ENCODE peak calls at places on chromosomes 16 and 17, in ten cellular contexts. K is iPS DF 6.9, W is lower lobe of right lung, J is heart right ventricle, D is endodermal cell, S is WERI-Rb-1, R is left ventricle myocardium inferior, H is breast epithelium, P is kidney epithelial cell, O is heart left ventricle. T is an unnamed sample.

GRCh38 chr16:74724820-74725549 is 24.3 kb upstream of the MLKL start:
- DNase-seq in O (no peak), D (no peak), J (no peak), H (no peak), K (no peak), S (no peak), P (peak; percentile 70), R (no peak), W (no peak), T (no peak)

GRCh38 chr16:87815567-87815966 is 49.8 kb upstream of the KLHDC4 start:
- DNase-seq in S (peak; percentile 72), K (no peak), O (no peak), P (no peak), D (no peak), R (no peak), J (no peak), W (no peak), H (no peak), T (no peak)

GRCh38 chr17:39591958-39592954 is 15.5 kb downstream of the NEUROD2 start:
- DNase-seq in W (no peak), R (no peak), H (no peak), P (no peak), D (peak; percentile 96), S (no peak), J (no peak), K (no peak), O (peak; percentile 38), T (no peak)

GRCh38 chr17:69269174-69269998 is 40.8 kb upstream of the ABCA10 start:
- DNase-seq in K (no peak), O (no peak), P (no peak), J (no peak), S (no peak), W (no peak), H (no peak), D (no peak), R (no peak), T (no peak)

GRCh38 chr16:85746431-85747227 is 4.3 kb downstream of the C16orf74 start:
- DNase-seq in O (no peak), J (no peak), H (no peak), W (no peak), K (no peak), D (peak; percentile 87), P (peak; percentile 28), R (no peak), S (no peak), T (no peak)

GRCh38 chr16:87060026-87060986 is 256.9 kb downstream of the C16orf95 start:
- DNase-seq in K (no peak), W (no peak), D (peak; percentile 67), P (no peak), O (no peak), H (no peak), J (no peak), S (no peak), R (no peak), T (no peak)

GRCh38 chr17:11238710-11239109 is 2.3 kb upstream of the SHISA6 start:
- DNase-seq in D (peak; percentile 63), S (no peak), K (no peak), J (no peak), P (no peak), W (no peak), O (no peak), H (no peak), R (no peak), T (no peak)

GRCh38 chr17:73211745-73212144 is 18.9 kb downstream of the COG1 start:
- DNase-seq in D (no peak), R (no peak), O (no peak), W (no peak), H (no peak), J (no peak), K (no peak), S (no peak), P (no peak), T (no peak)

GRCh38 chr17:19671433-19671832 is 22.9 kb downstream of the ALDH3A2 start:
- DNase-seq in K (no peak), J (no peak), S (no peak), D (no peak), H (no peak), P (no peak), W (no peak), R (no peak), O (no peak), T (no peak)

GRCh38 chr16:22977294-22977697 is 163.3 kb downstream of the HS3ST2 start:
- DNase-seq in S (peak; percentile 10), D (no peak), P (no peak), K (no peak), H (no peak), O (no peak), R (no peak), J (no peak), W (no peak), T (no peak)

GRCh38 chr17:1776857-1777256 is 15.0 kb downstream of the SERPINF1 start:
- DNase-seq in P (no peak), W (no peak), H (no peak), R (no peak), K (no peak), J (no peak), D (no peak), S (no peak), O (no peak), T (no peak)
- H3K36me3 ChIP-seq in P (no peaks in the 10 kb centered on the region), W (peaks cover 53% of the 10 kb centered on the region), H (no peaks in the 10 kb centered on the region), R (peaks cover 40% of the 10 kb centered on the region), K (peaks cover 10% of the 10 kb centered on the region), J (peaks cover 22% of the 10 kb centered on the region), D (peaks cover 53% of the 10 kb centered on the region), S (peaks cover 99% of the 10 kb centered on the region), O (peaks cover 61% of the 10 kb centered on the region), T (peaks cover 35% of the 10 kb centered on the region)

DNA sequence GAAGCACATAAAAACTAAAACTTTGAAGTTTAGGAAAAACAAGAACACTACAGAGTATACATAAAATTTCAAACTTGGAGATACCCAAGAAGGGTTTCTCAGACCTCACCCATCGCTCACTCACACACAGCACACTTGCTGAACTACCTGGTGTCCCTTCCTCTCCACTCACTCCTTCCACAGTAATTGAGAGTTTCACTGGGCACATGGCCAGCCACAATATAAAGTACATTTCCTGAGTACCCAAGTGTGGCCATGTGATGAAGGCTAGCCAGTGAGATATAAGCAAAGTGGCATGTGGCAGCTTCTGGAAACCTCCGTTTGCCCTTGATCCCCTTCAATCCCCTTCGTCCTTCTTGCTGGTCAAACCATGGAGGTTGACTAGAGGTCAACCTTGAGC is 11.9 kb downstream of the TOX3 start:
- DNase-seq in D (no peak), W (no peak), O (no peak), R (no peak), J (no peak), H (no peak), P (no peak), K (no peak), S (no peak), T (no peak)
- H3K4me3 ChIP-seq in D (no peak overlapping the region), W (no peak overlapping the region), O (no peak overlapping the region), R (no peak overlapping the region), J (no peak overlapping the region), H (no peak overlapping the region), P (no peak overlapping the region), K (no peak overlapping the region), S (no peak overlapping the region), T (no peak overlapping the region)

DNA sequence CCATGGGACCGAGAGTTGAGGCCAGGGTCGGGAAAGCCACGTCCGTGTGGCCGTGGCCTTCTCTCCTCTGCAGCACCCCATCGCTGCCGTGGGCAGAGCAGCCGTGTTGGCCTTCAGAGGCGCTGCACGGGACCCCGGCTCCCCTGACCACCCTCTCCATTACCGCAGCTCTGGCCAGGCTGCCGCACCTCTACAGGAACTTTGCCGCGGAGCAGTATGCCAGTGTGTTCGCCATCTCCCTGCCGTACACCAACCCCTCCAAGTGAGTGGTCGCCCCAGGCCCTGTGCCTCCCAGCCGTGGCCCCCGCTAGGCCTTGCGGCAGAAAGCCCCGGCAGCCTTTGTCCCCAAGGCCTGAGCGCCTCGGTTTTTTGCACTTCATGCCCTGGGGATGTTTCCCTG is 27.8 kb downstream of the TSC2 start:
- DNase-seq in R (no peak), O (no peak), H (no peak), S (no peak), K (no peak), J (no peak), W (no peak), D (no peak), P (no peak), T (no peak)
- H3K36me3 ChIP-seq in R (peaks cover 91% of the 10 kb centered on the region), O (peaks cover 93% of the 10 kb centered on the region), H (no peaks in the 10 kb centered on the region), S (peaks cover 64% of the 10 kb centered on the region), K (peaks cover 21% of the 10 kb centered on the region), J (peaks cover 53% of the 10 kb centered on the region), W (peaks cover 96% of the 10 kb centered on the region), D (peaks cover 4% of the 10 kb centered on the region), P (peaks cover 4% of the 10 kb centered on the region), T (peaks cover 100% of the 10 kb centered on the region)

GRCh38 chr16:79271583-79271982 is 329.0 kb downstream of the MAF start:
- DNase-seq in D (no peak), P (no peak), R (no peak), K (no peak), H (no peak), J (no peak), W (no peak), S (no peak), O (no peak), T (no peak)

GRCh38 chr16:79267781-79268180 is 332.8 kb downstream of the MAF start:
- DNase-seq in O (no peak), D (peak; percentile 29), R (no peak), S (no peak), H (no peak), J (no peak), P (no peak), K (no peak), W (no peak), T (no peak)

GRCh38 chr16:79267146-79267545 is 333.4 kb downstream of the MAF start:
- DNase-seq in S (no peak), H (no peak), W (no peak), R (no peak), P (no peak), J (no peak), O (no peak), K (no peak), D (no peak), T (no peak)

GRCh38 chr16:79270011-79270410 is 330.5 kb downstream of the MAF start:
- DNase-seq in S (no peak), P (no peak), O (no peak), K (no peak), D (no peak), R (no peak), J (no peak), H (no peak), W (no peak), T (no peak)

DNA sequence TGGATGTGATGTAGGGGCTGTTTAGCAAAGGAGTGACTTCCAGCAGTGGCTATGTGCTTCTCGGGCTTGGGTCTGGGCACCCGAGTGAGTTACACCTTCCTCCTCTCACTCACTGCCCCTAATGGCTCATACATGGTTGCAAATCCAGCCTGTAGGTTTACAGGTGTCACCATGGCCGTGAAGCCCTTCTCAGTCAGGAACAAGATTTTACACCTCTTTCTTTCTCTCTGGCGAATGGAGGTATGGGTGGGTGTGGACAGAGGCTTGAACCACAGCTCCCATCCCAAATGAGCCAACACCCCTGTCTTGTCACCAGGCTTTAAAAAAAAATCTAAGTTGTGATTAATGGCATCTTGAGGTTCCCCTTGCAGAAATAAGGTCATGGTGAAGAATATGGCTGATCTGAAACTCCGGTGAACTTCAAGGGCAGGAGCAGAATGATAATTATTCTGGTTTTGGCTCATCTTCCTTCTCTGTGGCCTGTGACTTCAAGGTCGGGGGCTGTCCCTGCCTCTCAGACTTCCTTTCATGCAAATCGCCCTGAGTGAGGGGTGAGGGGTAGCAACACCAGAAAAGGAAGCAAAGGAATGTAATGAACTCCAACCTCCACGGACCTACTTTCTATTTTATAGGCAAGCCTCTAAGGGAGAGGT is 331.2 kb downstream of the MAF start:
- DNase-seq in O (no peak), R (no peak), H (no peak), D (no peak), S (no peak), K (no peak), W (no peak), J (no peak), P (no peak), T (no peak)
- H3K4me3 ChIP-seq in O (no peak overlapping the region), R (no peak overlapping the region), H (no peak overlapping the region), D (no peak overlapping the region), S (no peak overlapping the region), K (no peak overlapping the region), W (no peak overlapping the region), J (no peak overlapping the region), P (no peak overlapping the region), T (no peak overlapping the region)